ENCODE peak calls at places on chromosomes 5 and 9, in seven cellular contexts. F, L, V, H, I, A and G are unnamed samples.

GRCh38 chr5:34464820-34465219 is 191.3 kb upstream of the RAI14 start:
- DNase-seq in I (no peak), H (no peak), L (no peak), A (no peak), F (no peak), V (no peak), G (no peak)

GRCh38 chr9:128203842-128204551 is 818 bp downstream of the DNM1 start:
- DNase-seq in L (peak; percentile 62), A (peak; percentile 8), V (peak; percentile 86), H (no peak), F (no peak), I (peak; percentile 73), G (no peak)

GRCh38 chr9:120733190-120733589 is 18.9 kb upstream of the MEGF9 start:
- DNase-seq in V (no peak), I (peak; percentile 38), A (no peak), L (no peak), F (no peak), H (no peak), G (no peak)

GRCh38 chr9:124513374-124513994 is 6.3 kb upstream of the NR5A1 start:
- DNase-seq in H (no peak), V (peak; percentile 42), I (peak; percentile 73), A (no peak), F (no peak), L (no peak), G (no peak)

GRCh38 chr5:97363577-97363976 is 180.5 kb upstream of the RIOK2 start:
- DNase-seq in I (no peak), H (no peak), V (no peak), A (no peak), F (no peak), L (no peak), G (no peak)

GRCh38 chr5:68074048-68074632 is 141.4 kb upstream of the PIK3R1 start:
- DNase-seq in V (no peak), L (peak; percentile 18), A (no peak), F (no peak), H (no peak), I (peak; percentile 57), G (no peak)

GRCh38 chr5:109468737-109469420 is 59.1 kb upstream of the PJA2 start:
- DNase-seq in H (peak; percentile 39), F (peak; percentile 64), A (peak; percentile 73), V (peak; percentile 74), I (peak; percentile 95), L (peak; percentile 85), G (peak; percentile 21)

GRCh38 chr9:128385493-128386205 is 14.5 kb downstream of the URM1 start:
- DNase-seq in I (no peak), A (no peak), F (no peak), H (no peak), L (no peak), V (no peak), G (no peak)